ENCODE peak calls at places on chromosomes 1 and 21, in nine cellular contexts. One of them, this sample, is unnamed.

GRCh38 chr1:208206092-208206698 is 38.0 kb downstream of the PLXNA2 start:
- DNase-seq in breast epithelium: no peak
- DNase-seq in fibroblast of lung: no peak
- DNase-seq in HuH-7: no peak
- DNase-seq in epithelial cell of esophagus: no peak
- DNase-seq in adrenal gland: no peak
- DNase-seq in T-helper 17 cell: no peak
- DNase-seq in CD8-positive, alpha-beta memory T cell: no peak
- DNase-seq in NCI-H460: no peak
- DNase-seq in this sample: no peak

GRCh38 chr1:174769961-174770549 is 229.7 kb upstream of the CACYBP start:
- DNase-seq in breast epithelium: no peak
- DNase-seq in fibroblast of lung: peak
- DNase-seq in HuH-7: peak
- DNase-seq in epithelial cell of esophagus: peak
- DNase-seq in adrenal gland: peak
- DNase-seq in T-helper 17 cell: no peak
- DNase-seq in CD8-positive, alpha-beta memory T cell: no peak
- DNase-seq in NCI-H460: peak
- DNase-seq in this sample: peak

GRCh38 chr1:172105230-172105629 is 263.9 kb downstream of the DNM3 start:
- DNase-seq in breast epithelium: no peak
- DNase-seq in fibroblast of lung: no peak
- DNase-seq in HuH-7: no peak
- DNase-seq in epithelial cell of esophagus: no peak
- DNase-seq in adrenal gland: peak
- DNase-seq in T-helper 17 cell: no peak
- DNase-seq in CD8-positive, alpha-beta memory T cell: no peak
- DNase-seq in NCI-H460: no peak
- DNase-seq in this sample: no peak

GRCh38 chr1:167157101-167157500 is 63.2 kb downstream of the STYXL2 start:
- DNase-seq in breast epithelium: no peak
- DNase-seq in fibroblast of lung: no peak
- DNase-seq in HuH-7: no peak
- DNase-seq in epithelial cell of esophagus: no peak
- DNase-seq in adrenal gland: no peak
- DNase-seq in T-helper 17 cell: no peak
- DNase-seq in CD8-positive, alpha-beta memory T cell: no peak
- DNase-seq in NCI-H460: no peak
- DNase-seq in this sample: no peak

GRCh38 chr1:35580949-35581388 is 7.9 kb downstream of the TFAP2E start:
- DNase-seq in breast epithelium: no peak
- DNase-seq in fibroblast of lung: no peak
- DNase-seq in HuH-7: no peak
- DNase-seq in epithelial cell of esophagus: no peak
- DNase-seq in adrenal gland: no peak
- DNase-seq in T-helper 17 cell: no peak
- DNase-seq in CD8-positive, alpha-beta memory T cell: no peak
- DNase-seq in NCI-H460: no peak
- DNase-seq in this sample: no peak

GRCh38 chr1:38915352-38915948 is 26.2 kb downstream of the RHBDL2 start:
- DNase-seq in breast epithelium: no peak
- DNase-seq in fibroblast of lung: no peak
- DNase-seq in HuH-7: no peak
- DNase-seq in epithelial cell of esophagus: no peak
- DNase-seq in adrenal gland: no peak
- DNase-seq in T-helper 17 cell: no peak
- DNase-seq in CD8-positive, alpha-beta memory T cell: no peak
- DNase-seq in NCI-H460: no peak
- DNase-seq in this sample: no peak

GRCh38 chr1:207838156-207839082 is 72.5 kb downstream of the CD34 start:
- DNase-seq in breast epithelium: peak
- DNase-seq in fibroblast of lung: no peak
- DNase-seq in HuH-7: no peak
- DNase-seq in epithelial cell of esophagus: peak
- DNase-seq in adrenal gland: peak
- DNase-seq in T-helper 17 cell: no peak
- DNase-seq in CD8-positive, alpha-beta memory T cell: no peak
- DNase-seq in NCI-H460: no peak
- DNase-seq in this sample: no peak

GRCh38 chr1:147622731-147623130 is 47.6 kb downstream of the ACP6 start:
- DNase-seq in breast epithelium: no peak
- DNase-seq in fibroblast of lung: no peak
- DNase-seq in HuH-7: no peak
- DNase-seq in epithelial cell of esophagus: no peak
- DNase-seq in adrenal gland: no peak
- DNase-seq in T-helper 17 cell: no peak
- DNase-seq in CD8-positive, alpha-beta memory T cell: no peak
- DNase-seq in NCI-H460: no peak
- DNase-seq in this sample: no peak

GRCh38 chr21:37513383-37513782 is 146.8 kb downstream of the DYRK1A start:
- DNase-seq in breast epithelium: no peak
- DNase-seq in fibroblast of lung: no peak
- DNase-seq in HuH-7: no peak
- DNase-seq in epithelial cell of esophagus: no peak
- DNase-seq in adrenal gland: no peak
- DNase-seq in T-helper 17 cell: no peak
- DNase-seq in CD8-positive, alpha-beta memory T cell: no peak
- DNase-seq in NCI-H460: no peak
- DNase-seq in this sample: no peak

GRCh38 chr1:8420318-8420717 is 102.4 kb downstream of the SLC45A1 start:
- DNase-seq in breast epithelium: no peak
- DNase-seq in fibroblast of lung: no peak
- DNase-seq in HuH-7: peak
- DNase-seq in epithelial cell of esophagus: no peak
- DNase-seq in adrenal gland: no peak
- DNase-seq in T-helper 17 cell: no peak
- DNase-seq in CD8-positive, alpha-beta memory T cell: no peak
- DNase-seq in NCI-H460: no peak
- DNase-seq in this sample: no peak

GRCh38 chr1:77847621-77848080 is 40.8 kb upstream of the NEXN start:
- DNase-seq in breast epithelium: no peak
- DNase-seq in fibroblast of lung: no peak
- DNase-seq in HuH-7: no peak
- DNase-seq in epithelial cell of esophagus: no peak
- DNase-seq in adrenal gland: no peak
- DNase-seq in T-helper 17 cell: no peak
- DNase-seq in CD8-positive, alpha-beta memory T cell: no peak
- DNase-seq in NCI-H460: no peak
- DNase-seq in this sample: no peak